ENCODE peak calls at places on chromosomes 4 and X, in five cellular contexts. T is breast epithelium, M is cardiac muscle cell, E is mesenchymal stem cell, P is upper lobe of right lung. A is an unnamed sample.

GRCh38 chr4:92262371-92262770 is 41.4 kb upstream of the GRID2 start:
- DNase-seq in P (no peak), M (no peak), T (no peak), E (no peak), A (no peak)

GRCh38 chr4:75584067-75584466 is 28.2 kb downstream of the ODAPH start:
- DNase-seq in P (no peak), E (no peak), M (peak; percentile 41), T (no peak), A (no peak)

GRCh38 chr4:4803216-4803903 is 56.1 kb upstream of the MSX1 start:
- DNase-seq in E (no peak), P (no peak), M (no peak), T (no peak), A (no peak)

GRCh38 chr4:16461362-16461761 is 235.1 kb upstream of the TAPT1 start:
- DNase-seq in E (peak; percentile 4), T (no peak), P (no peak), M (no peak), A (no peak)

GRCh38 chr4:145505945-145506344 is 24.3 kb downstream of the SMAD1 start:
- DNase-seq in M (no peak), E (no peak), P (no peak), T (no peak), A (no peak)

GRCh38 chr4:899556-899906 is 32.6 kb downstream of the GAK start:
- DNase-seq in M (no peak), T (no peak), E (no peak), P (no peak), A (no peak)

GRCh38 chrX:135425566-135425965 is 3.8 kb downstream of the SMIM10L2A start:
- DNase-seq in M (no peak), P (no peak), E (no peak), T (no peak), A (no peak)

GRCh38 chr4:112604590-112604989 is 32.1 kb downstream of the ZGRF1 start:
- DNase-seq in T (no peak), M (peak; percentile 75), P (no peak), E (peak; percentile 68), A (peak; percentile 37)

GRCh38 chrX:7270018-7270417 is 122.1 kb upstream of the PUDP start:
- DNase-seq in T (no peak), E (peak; percentile 69), M (no peak), P (no peak), A (no peak)

GRCh38 chrX:22526339-22526738 is 253.6 kb downstream of the CBLL2 start:
- DNase-seq in E (no peak), T (no peak), P (no peak), M (peak; percentile 4), A (no peak)

GRCh38 chr4:26590639-26591038 is 6.8 kb downstream of the TBC1D19 start:
- DNase-seq in E (no peak), T (no peak), P (no peak), M (peak; percentile 17), A (no peak)

GRCh38 chr4:119016636-119017035 is 119.0 kb upstream of the MYOZ2 start:
- DNase-seq in M (peak; percentile 34), P (no peak), E (peak; percentile 75), T (no peak), A (no peak)

GRCh38 chr4:3322059-3322550 is 29.3 kb downstream of the RGS12 start:
- DNase-seq in P (peak; percentile 42), T (no peak), E (peak; percentile 45), M (peak; percentile 57), A (no peak)

GRCh38 chr4:138413273-138413672 is 171.1 kb upstream of the SLC7A11 start:
- DNase-seq in M (no peak), E (no peak), P (no peak), T (no peak), A (no peak)

GRCh38 chr4:123361195-123361861 is 35.3 kb upstream of the SPRY1 start:
- DNase-seq in P (no peak), E (peak; percentile 91), M (peak; percentile 90), T (no peak), A (no peak)

GRCh38 chrX:140762061-140762460 is 52.5 kb downstream of the LINC00632 start:
- DNase-seq in P (no peak), M (peak; percentile 77), T (no peak), E (peak; percentile 81), A (peak; percentile 4)

GRCh38 chrX:149877157-149877556 is 3.8 kb upstream of the MAGEA8 start:
- DNase-seq in E (no peak), M (no peak), P (no peak), T (no peak), A (no peak)

GRCh38 chrX:15853586-15854079 is 980 bp downstream of the AP1S2 start:
- DNase-seq in T (no peak), E (peak; percentile 25), P (no peak), M (peak; percentile 4), A (no peak)

GRCh38 chr4:150310159-150310895 is 232.1 kb downstream of the DCLK2 start:
- DNase-seq in M (peak; percentile 38), E (peak; percentile 49), T (no peak), P (no peak), A (no peak)

GRCh38 chrX:33808636-33809035 is 323.5 kb downstream of the FAM47A start:
- DNase-seq in T (no peak), E (no peak), P (no peak), M (no peak), A (no peak)

GRCh38 chr4:65535128-65535527 is 135.2 kb downstream of the EPHA5 start:
- DNase-seq in P (no peak), E (no peak), T (no peak), M (no peak), A (no peak)

GRCh38 chrX:100731441-100732281 is at the start of gene SYTL4:
- DNase-seq in M (no peak), T (no peak), E (no peak), P (peak; percentile 64), A (no peak)

GRCh38 chr4:153573221-153573620 is 107.1 kb downstream of the TMEM131L start:
- DNase-seq in M (no peak), E (no peak), T (no peak), P (no peak), A (no peak)

DNA sequence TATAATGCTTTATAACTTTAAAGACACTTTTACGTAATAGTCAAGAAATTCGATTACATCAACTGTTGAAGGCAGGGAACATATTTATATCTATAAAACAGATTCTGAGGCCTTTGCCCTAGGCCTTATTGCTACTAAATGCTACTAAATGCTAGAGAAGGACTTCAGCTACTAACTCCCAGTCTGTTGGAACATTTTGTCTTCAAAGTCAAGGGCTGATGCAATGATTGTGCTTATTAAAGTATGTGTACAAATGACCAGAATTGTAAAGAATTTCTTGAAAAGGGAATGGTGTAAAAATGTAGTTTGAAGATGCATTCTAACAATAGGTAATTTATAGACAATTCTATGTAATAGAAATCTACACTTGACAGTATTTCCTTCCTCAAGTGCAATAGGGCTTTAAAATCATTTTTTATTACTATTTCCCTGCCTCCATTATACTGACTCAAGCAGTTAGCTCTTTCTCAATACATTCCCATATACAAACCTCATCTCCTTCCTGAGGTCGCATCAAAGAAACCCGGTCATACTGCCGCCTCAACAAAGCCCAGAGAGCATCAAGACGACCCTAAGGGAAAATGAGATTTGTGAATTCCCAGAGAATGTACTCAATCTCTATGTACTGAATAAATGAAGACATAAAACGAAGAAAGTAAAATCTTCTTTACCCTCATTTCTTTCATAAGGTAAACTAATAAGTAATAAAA is 95.7 kb downstream of the ANTXR2 start:
- DNase-seq in E (peak; percentile 11), T (no peak), P (no peak), M (no peak), A (no peak)
- H3K36me3 ChIP-seq in E (peaks cover 5% of the 10 kb centered on the region), T (no peaks in the 10 kb centered on the region), P (peaks cover 20% of the 10 kb centered on the region), M (peaks cover 39% of the 10 kb centered on the region), A (peaks cover 14% of the 10 kb centered on the region)

DNA sequence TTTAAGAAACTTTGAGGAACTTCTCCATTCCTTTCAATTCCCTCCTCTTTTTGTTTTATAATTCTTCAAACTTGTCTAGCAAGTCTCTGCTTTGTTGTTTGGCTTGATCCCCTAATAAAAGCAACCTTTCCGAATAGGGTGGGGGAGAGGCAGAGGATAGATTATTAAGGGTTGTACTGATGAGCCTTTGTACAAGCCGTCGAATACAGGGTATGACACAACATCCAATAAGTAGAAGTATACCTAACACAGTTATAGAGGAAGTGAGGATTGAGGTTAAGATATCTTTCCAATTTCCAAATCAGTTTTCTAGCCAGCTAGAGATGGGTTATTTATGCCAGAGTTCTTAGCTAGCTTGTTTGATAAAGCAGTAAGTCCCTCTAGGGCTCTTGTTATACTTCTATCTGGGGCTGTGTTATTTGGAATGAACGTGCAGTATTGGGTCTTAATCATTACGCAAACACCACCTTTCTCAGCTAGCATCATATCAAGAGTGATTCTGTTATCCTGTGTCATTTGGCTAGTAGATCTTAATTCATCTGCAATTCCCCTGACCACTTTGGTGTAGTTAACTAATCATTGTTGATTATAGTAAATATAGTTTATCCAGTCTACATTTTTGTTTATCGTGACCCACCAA is 18.5 kb downstream of the METAP1 start:
- DNase-seq in P (no peak), M (no peak), T (no peak), E (no peak), A (no peak)
- H3K9me3 ChIP-seq in P (no peaks in the 10 kb centered on the region), M (no peaks in the 10 kb centered on the region), T (no peaks in the 10 kb centered on the region), E (no peaks in the 10 kb centered on the region), A (no peaks in the 10 kb centered on the region)

GRCh38 chr4:20044502-20044911 is 207.2 kb upstream of the SLIT2 start:
- DNase-seq in M (peak; percentile 59), T (no peak), P (no peak), E (peak; percentile 9), A (no peak)

GRCh38 chr4:20046931-20047677 is 204.6 kb upstream of the SLIT2 start:
- DNase-seq in E (no peak), T (no peak), M (peak; percentile 29), P (no peak), A (no peak)

GRCh38 chr4:20043992-20044391 is 207.7 kb upstream of the SLIT2 start:
- DNase-seq in T (no peak), E (peak; percentile 3), P (no peak), M (peak; percentile 29), A (no peak)

GRCh38 chr4:20044936-20045335 is 206.8 kb upstream of the SLIT2 start:
- DNase-seq in T (no peak), M (peak; percentile 3), P (no peak), E (no peak), A (no peak)

DNA sequence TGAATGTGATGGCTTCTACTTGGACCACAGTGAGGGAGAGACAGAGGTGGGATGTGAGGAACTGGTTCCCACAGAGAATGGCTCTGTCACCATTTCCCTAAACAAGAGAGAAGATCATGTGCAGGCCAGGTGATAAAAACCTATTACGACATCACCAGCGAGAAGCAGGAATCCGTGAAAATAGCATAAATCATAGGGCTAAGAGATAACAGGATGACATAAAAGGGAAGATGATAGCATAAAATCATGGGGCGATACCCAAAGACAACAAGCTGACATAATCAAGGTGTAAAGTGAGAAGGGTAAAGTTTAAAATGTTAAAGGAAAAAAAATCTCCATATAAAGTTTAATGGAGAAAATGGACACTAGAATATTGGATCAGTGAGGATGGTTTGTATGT is 205.5 kb upstream of the SLIT2 start:
- DNase-seq in E (no peak), P (no peak), T (no peak), M (no peak), A (no peak)
- H3K4me1 ChIP-seq in E (no peaks in the 10 kb centered on the region), P (no peaks in the 10 kb centered on the region), T (peaks cover 3% of the 10 kb centered on the region), M (no peaks in the 10 kb centered on the region), A (no peaks in the 10 kb centered on the region)

DNA sequence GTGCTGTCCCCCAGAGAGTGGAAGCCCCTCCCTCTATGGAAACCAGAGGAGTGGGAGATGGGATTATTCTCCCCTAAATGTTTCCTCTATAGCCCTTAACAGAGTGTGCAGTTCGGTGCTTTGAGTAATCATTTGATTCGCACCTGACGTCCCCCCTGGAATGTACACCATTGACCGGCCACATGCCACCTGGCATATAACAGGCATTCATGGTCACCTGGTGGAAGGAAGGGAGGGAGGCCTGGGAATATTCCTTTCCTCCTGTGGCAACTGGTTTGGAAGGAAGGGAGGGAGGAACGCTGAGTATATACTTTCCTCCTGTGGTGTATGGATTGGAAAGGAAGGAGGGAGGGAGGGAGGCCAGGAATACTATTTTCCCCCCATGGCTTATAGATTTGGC is 77.2 kb downstream of the CRMP1 start:
- DNase-seq in P (peak; percentile 20), E (no peak), M (no peak), T (no peak), A (no peak)
- H3K36me3 ChIP-seq in P (peaks cover 16% of the 10 kb centered on the region), E (peaks cover 83% of the 10 kb centered on the region), M (peaks cover 2% of the 10 kb centered on the region), T (peaks cover 2% of the 10 kb centered on the region), A (no peaks in the 10 kb centered on the region)

A was measured in naive thymus-derived CD4-positive, alpha-beta T cell.